ENCODE peak calls at places on chromosomes 11 and 22, in six cellular contexts. V is lung; S is effector memory CD4-positive, alpha-beta T cell; Z is naive thymus-derived CD4-positive, alpha-beta T cell; X is mesendoderm; G is mesenchymal stem cell. T is an unnamed sample.

GRCh38 chr11:1497600-1497999 is 11.0 kb upstream of the MOB2 start:
- DNase-seq in S (no peak), G (no peak), Z (no peak), X (no peak), V (no peak), T (no peak)

GRCh38 chr11:104254347-104254746 is 90.4 kb upstream of the PDGFD start:
- DNase-seq in Z (no peak), V (no peak), G (peak; percentile 41), S (no peak), X (peak; percentile 86), T (no peak)

GRCh38 chr22:41917906-41918791 is 3.3 kb upstream of the SHISA8 start:
- DNase-seq in S (no peak), G (peak; percentile 52), V (no peak), Z (peak; percentile 31), X (no peak), T (no peak)

GRCh38 chr22:38240734-38241252 is 32.0 kb downstream of the TMEM184B start:
- DNase-seq in S (no peak), V (no peak), X (peak; percentile 95), Z (no peak), G (peak; percentile 94), T (no peak)

GRCh38 chr11:44955019-44955738 is 4.5 kb upstream of the TP53I11 start:
- DNase-seq in S (no peak), V (peak; percentile 71), Z (no peak), X (peak; percentile 85), G (peak; percentile 93), T (no peak)

GRCh38 chr11:7672960-7673723 is at the start of gene CYB5R2:
- DNase-seq in S (no peak), V (peak; percentile 57), G (peak; percentile 62), X (peak; percentile 84), Z (no peak), T (peak; percentile 45)

GRCh38 chr11:2930705-2931415 is 1.6 kb upstream of the PHLDA2 start:
- DNase-seq in S (no peak), Z (no peak), G (peak; percentile 54), V (peak; percentile 89), X (peak; percentile 92), T (no peak)

GRCh38 chr11:130456276-130456675 is 7.8 kb downstream of the ADAMTS15 start:
- DNase-seq in X (no peak), V (no peak), G (no peak), S (no peak), Z (no peak), T (no peak)

GRCh38 chr11:59523541-59523940 is 12.2 kb downstream of the OR4D9 start:
- DNase-seq in X (peak; percentile 31), V (no peak), S (no peak), G (no peak), Z (no peak), T (no peak)

GRCh38 chr11:107973641-107974040 is 35.1 kb upstream of the CUL5 start:
- DNase-seq in S (no peak), X (peak; percentile 37), G (no peak), Z (no peak), V (no peak), T (no peak)

GRCh38 chr22:22810018-22810427 is 77.6 kb upstream of the IGLL5 start:
- DNase-seq in S (peak; percentile 51), G (no peak), V (peak; percentile 28), Z (peak; percentile 58), X (no peak), T (no peak)

GRCh38 chr22:30328466-30329049 is 1.8 kb upstream of the TBC1D10A start:
- DNase-seq in G (peak; percentile 26), S (no peak), Z (no peak), X (peak; percentile 71), V (no peak), T (no peak)

GRCh38 chr22:38467904-38468760 is at the start of gene KDELR3:
- DNase-seq in V (peak; percentile 56), S (no peak), Z (no peak), G (peak; percentile 71), X (peak; percentile 53), T (no peak)

GRCh38 chr11:19938051-19938856 is 222.0 kb downstream of the DBX1 start:
- DNase-seq in S (no peak), X (peak; percentile 61), Z (no peak), G (peak; percentile 70), V (no peak), T (no peak)

GRCh38 chr11:117900720-117901440 is 24.4 kb upstream of the FXYD6 start:
- DNase-seq in Z (no peak), G (no peak), V (no peak), S (no peak), X (no peak), T (no peak)

GRCh38 chr22:36744413-36744765 is 31.5 kb downstream of the IFT27 start:
- DNase-seq in V (no peak), Z (no peak), S (no peak), X (no peak), G (no peak), T (no peak)

GRCh38 chr22:23289851-23290724 is 109.8 kb downstream of the BCR start:
- DNase-seq in X (peak; percentile 68), Z (peak; percentile 40), S (peak; percentile 28), V (peak; percentile 70), G (peak; percentile 70), T (no peak)

GRCh38 chr11:2412323-2412722 is 11.8 kb downstream of the TSSC4 start:
- DNase-seq in X (no peak), V (no peak), G (no peak), S (no peak), Z (no peak), T (no peak)

GRCh38 chr11:76152741-76153608 is 53.3 kb downstream of the WNT11 start:
- DNase-seq in G (no peak), V (no peak), S (no peak), X (peak; percentile 69), Z (no peak), T (no peak)

GRCh38 chr11:76153609-76153949 is 52.7 kb downstream of the WNT11 start:
- DNase-seq in G (peak; percentile 35), X (peak; percentile 88), V (no peak), S (no peak), Z (no peak), T (no peak)

GRCh38 chr11:76151561-76152085 is 54.7 kb downstream of the WNT11 start:
- DNase-seq in G (no peak), S (no peak), Z (no peak), V (no peak), X (no peak), T (no peak)

GRCh38 chr11:76150141-76150540 is 56.2 kb downstream of the WNT11 start:
- DNase-seq in Z (no peak), V (no peak), X (no peak), G (no peak), S (no peak), T (no peak)

DNA sequence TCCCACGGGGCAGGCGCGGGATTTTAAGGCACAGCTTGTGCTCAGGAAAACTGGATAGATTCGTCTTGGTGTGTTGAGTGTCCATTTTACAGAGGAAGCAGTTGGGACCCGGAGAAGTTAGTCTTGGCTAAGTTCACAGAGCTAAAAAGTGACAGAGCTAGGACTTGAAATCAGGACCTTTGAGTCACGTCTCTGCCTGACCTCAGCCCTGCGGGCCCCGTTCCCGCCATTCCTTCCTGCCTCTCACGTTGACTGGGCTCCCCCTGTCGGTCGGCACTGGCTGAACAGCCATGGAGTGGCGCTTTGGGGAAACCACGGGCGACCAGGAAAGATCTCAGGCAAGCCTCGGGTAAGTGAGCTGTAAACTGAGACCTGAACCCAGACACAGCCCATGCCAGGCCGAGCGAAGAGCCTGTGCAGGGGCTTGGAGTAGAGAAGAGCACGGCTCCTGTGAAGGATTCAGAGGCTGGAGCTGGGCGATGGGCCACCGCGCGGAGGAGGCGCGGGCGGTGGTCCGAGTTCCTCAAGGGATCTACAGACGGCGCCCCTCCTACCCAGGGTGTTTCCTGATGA is 54.1 kb downstream of the WNT11 start:
- DNase-seq in X (peak; percentile 90), Z (peak; percentile 69), V (peak; percentile 90), G (peak; percentile 76), S (peak; percentile 54), T (peak; percentile 71)
- H3K4me3 ChIP-seq in X (peak overlapping the region; percentile 56), Z (peak overlapping the region; percentile 54), V (no peak overlapping the region), G (peak overlapping the region; percentile 76), S (peak overlapping the region; percentile 40), T (peak overlapping the region; percentile 75)

DNA sequence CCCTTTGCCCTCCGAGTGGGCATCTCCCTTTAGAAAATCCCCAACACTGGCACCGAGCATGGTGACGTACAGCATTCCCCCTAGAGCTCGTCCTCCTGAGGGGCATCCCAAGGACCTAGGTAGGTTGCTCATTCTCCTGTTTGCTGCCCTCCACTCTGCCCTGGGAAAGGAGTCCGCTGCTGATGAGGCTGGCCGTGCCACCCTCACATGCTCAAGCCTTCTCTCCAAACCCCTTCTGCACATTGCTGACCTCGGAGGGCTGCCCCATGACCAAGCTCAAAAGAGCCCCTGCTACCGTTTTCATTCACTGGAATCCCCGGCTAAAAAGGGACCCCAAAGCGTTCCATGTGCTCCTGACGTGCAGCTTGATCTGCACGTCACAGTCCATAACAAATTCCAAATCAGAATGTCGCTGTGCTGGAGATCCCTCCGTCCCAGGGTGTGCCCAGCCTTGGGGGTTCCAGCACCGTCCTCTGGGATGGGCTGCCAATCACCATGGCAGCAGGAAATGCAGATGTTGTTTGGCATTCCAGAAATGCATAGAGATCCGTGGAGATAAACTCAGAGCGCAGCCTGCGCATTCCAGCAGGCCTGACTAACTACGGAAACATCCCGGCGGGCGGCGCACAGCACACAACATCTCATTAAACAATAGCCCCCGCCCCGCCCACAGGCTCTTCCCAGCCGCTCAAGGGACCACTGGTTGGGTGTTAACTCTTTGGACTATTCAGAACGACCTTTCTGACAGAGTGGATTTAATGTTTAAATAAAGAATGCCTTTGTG is 26.3 kb upstream of the GNB1L start:
- DNase-seq in S (no peak), Z (no peak), V (peak; percentile 47), G (peak; percentile 91), X (peak; percentile 99), T (no peak)
- H3K27ac ChIP-seq in S (no peak overlapping the region), Z (no peak overlapping the region), V (no peak overlapping the region), G (peak overlapping the region; percentile 95), X (peak overlapping the region; percentile 82), T (no peak overlapping the region)

DNA sequence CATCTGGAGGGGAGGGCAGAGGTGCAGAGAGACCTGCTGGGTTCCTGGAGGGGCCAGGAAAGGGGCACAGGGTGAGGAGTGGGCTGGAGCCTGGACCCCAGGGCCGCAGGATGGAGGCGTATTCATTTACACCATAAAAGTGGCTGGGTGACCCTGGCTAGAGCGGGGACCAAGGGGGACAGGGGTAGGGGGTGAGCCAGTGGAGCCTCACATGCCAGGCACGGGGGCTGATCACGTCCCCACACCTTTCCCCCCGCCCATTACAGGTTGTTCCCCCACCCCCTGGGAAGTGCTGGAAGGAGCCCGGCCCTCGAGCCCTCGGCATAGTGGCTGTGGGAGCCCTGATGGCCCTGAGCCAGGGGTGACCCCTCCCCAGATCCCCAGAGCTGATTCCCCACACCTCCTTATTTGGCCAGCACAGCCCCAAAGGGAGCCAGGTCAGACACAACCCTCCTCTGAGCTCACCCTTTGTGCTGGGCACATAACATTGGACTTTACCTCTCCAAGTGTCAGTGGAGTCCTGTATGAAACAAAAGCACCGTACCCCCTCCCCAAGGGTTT is 781 bp downstream of the TCIRG1 start:
- DNase-seq in S (no peak), Z (no peak), X (no peak), V (no peak), G (no peak), T (no peak)
- H3K4me1 ChIP-seq in S (peaks cover 36% of the 10 kb centered on the region), Z (peaks cover 20% of the 10 kb centered on the region), X (peaks cover 5% of the 10 kb centered on the region), V (peaks cover 29% of the 10 kb centered on the region), G (peaks cover 64% of the 10 kb centered on the region), T (peaks cover 41% of the 10 kb centered on the region)

DNA sequence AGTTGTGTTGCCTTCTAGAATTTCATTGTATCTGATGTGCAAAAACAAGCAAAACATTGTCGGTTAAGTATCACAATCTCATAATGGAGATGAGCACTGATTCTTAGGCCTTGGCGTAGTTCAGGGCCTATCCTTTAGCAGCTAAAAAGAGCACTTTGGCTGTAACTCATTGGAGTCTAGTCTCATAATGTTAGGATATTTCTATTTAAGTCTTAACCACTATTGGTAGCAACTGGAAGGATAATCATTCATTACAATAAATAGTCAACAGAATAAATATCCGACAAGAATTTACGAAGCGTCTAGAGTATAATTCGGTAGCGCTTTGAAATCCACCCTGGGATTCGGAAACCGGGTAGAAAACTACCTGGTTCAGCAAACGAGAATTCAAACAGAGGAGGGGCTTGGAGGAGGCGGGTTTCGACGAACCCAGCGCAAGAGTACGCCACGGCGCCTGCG is 461 bp upstream of the EED start:
- DNase-seq in G (no peak), V (peak; percentile 91), Z (peak; percentile 89), X (peak; percentile 94), S (peak; percentile 82), T (peak; percentile 38)
- H3K4me3 ChIP-seq in G (peak overlapping the region; percentile 98), V (no peak overlapping the region), Z (peak overlapping the region; percentile 100), X (no peak overlapping the region), S (peak overlapping the region; percentile 99), T (peak overlapping the region; percentile 98)